ENCODE peak calls at places on chromosomes 3 and 15, in nine cellular contexts. Y is CD4-positive, alpha-beta T cell; S is cardiac muscle cell; Q is caudate nucleus; V is RWPE1; N is body of pancreas; E is lung; B is heart right ventricle; U is A673. P is an unnamed sample.

GRCh38 chr3:23461069-23461468 is 257.9 kb downstream of the UBE2E2 start:
- DNase-seq in Y (no peak), S (no peak), Q (no peak), V (no peak), N (no peak), E (no peak), B (no peak), U (no peak), P (no peak)

GRCh38 chr15:44550256-44550655 is 13.3 kb downstream of the EIF3J start:
- DNase-seq in Y (no peak), S (no peak), Q (no peak), V (no peak), N (no peak), E (no peak), B (no peak), U (peak), P (no peak)

GRCh38 chr3:12501360-12502020 is 17.2 kb downstream of the TSEN2 start:
- DNase-seq in Y (no peak), S (peak), Q (no peak), V (no peak), N (peak), E (no peak), B (no peak), U (no peak), P (no peak)

GRCh38 chr15:31292391-31293020 is 34.1 kb upstream of the KLF13 start:
- DNase-seq in Y (no peak), S (no peak), Q (no peak), V (no peak), N (no peak), E (peak), B (no peak), U (no peak), P (no peak)

GRCh38 chr3:46947981-46948791 is 28.4 kb downstream of the CCDC12 start:
- DNase-seq in Y (peak), S (no peak), Q (no peak), V (no peak), N (peak), E (peak), B (no peak), U (no peak), P (no peak)

GRCh38 chr3:188349963-188350332 is 196.0 kb downstream of the LPP start:
- DNase-seq in Y (no peak), S (no peak), Q (no peak), V (no peak), N (no peak), E (no peak), B (no peak), U (no peak), P (no peak)

GRCh38 chr3:171005648-171006047 is 20.9 kb downstream of the SLC2A2 start:
- DNase-seq in Y (no peak), S (no peak), Q (no peak), V (no peak), N (no peak), E (no peak), B (no peak), U (no peak), P (no peak)

GRCh38 chr3:198081421-198081844 is 121.4 kb downstream of the LMLN start:
- DNase-seq in Y (no peak), S (no peak), Q (no peak), V (no peak), N (no peak), E (no peak), B (peak), U (no peak), P (no peak)

GRCh38 chr3:57803647-57804081 is 47.6 kb downstream of the SLMAP start:
- DNase-seq in Y (no peak), S (no peak), Q (no peak), V (peak), N (peak), E (peak), B (no peak), U (peak), P (peak)

GRCh38 chr3:195156286-195156890 is 114.6 kb downstream of the XXYLT1 start:
- DNase-seq in Y (no peak), S (no peak), Q (no peak), V (no peak), N (no peak), E (no peak), B (no peak), U (no peak), P (peak)

GRCh38 chr3:64150527-64151238 is 74.6 kb downstream of the PRICKLE2 start:
- DNase-seq in Y (no peak), S (peak), Q (no peak), V (no peak), N (peak), E (peak), B (peak), U (no peak), P (no peak)

GRCh38 chr3:119937229-119937628 is 155.3 kb downstream of the NR1I2 start:
- DNase-seq in Y (no peak), S (no peak), Q (no peak), V (no peak), N (no peak), E (no peak), B (no peak), U (no peak), P (no peak)

GRCh38 chr15:101070024-101070423 is 150.9 kb downstream of the LRRK1 start:
- DNase-seq in Y (no peak), S (no peak), Q (no peak), V (no peak), N (no peak), E (no peak), B (no peak), U (no peak), P (no peak)

GRCh38 chr15:90530250-90531051 is 728 bp downstream of the CRTC3 start:
- DNase-seq in Y (peak), S (peak), Q (peak), V (peak), N (peak), E (peak), B (peak), U (peak), P (no peak)

GRCh38 chr3:42473083-42473932 is 29.1 kb upstream of the VIPR1 start:
- DNase-seq in Y (no peak), S (peak), Q (no peak), V (no peak), N (no peak), E (peak), B (no peak), U (no peak), P (no peak)

GRCh38 chr3:42472555-42472954 is 29.9 kb upstream of the VIPR1 start:
- DNase-seq in Y (no peak), S (no peak), Q (no peak), V (no peak), N (no peak), E (no peak), B (no peak), U (no peak), P (no peak)

GRCh38 chr3:42477696-42478095 is 24.7 kb upstream of the VIPR1 start:
- DNase-seq in Y (no peak), S (no peak), Q (no peak), V (no peak), N (no peak), E (no peak), B (no peak), U (no peak), P (no peak)

GRCh38 chr3:42478830-42479229 is 23.6 kb upstream of the VIPR1 start:
- DNase-seq in Y (no peak), S (no peak), Q (no peak), V (no peak), N (no peak), E (no peak), B (no peak), U (no peak), P (no peak)

DNA sequence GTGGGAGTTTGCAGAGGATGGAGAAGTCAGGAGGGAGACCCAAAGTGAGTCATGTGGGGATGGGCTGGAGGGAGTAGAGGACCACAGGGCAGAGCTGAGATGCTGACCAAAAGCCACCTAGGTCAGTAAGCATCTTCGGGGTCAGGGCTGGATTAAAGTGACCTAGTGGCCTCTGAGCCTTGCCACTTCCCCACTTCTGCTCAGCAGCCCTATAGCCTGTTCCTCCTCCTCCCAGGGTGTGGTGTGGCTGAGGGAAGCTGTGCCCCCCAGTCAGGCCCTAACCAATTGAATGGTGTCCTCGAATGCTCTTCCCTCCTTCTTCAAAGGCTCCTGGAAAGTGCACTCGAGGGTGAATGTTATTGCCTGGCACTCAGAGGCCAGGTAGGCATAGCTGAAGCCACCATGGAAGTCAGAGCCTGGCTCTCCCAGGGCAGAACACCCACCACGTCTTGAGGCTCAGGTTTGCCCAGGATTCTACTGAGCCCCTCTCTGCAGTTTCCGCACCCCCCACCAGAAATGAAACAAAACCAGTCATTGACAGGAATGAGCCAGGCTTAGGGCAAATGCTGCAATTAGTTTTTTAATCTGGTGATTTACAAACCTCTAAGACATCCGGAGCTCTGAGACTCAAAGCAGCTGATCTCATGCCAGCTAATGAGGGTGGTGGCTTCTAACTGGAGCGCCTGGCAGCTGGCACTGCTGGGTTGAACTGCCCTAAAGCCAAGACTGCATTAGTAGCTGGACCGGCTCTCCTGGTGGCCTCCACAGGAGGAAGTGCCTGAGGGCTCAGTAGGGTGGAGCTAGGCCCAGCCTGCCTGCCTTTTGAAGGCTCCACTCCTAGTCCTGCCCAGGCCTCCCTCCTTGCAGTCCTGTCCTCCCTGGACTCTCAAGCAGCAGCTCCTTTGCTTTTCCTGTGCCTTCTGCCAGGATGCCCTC is 25.9 kb upstream of the VIPR1 start:
- DNase-seq in Y (no peak), S (no peak), Q (no peak), V (peak), N (peak), E (peak), B (peak), U (peak), P (no peak)
- H3K27ac ChIP-seq in Y (no peak), S (no peak), Q (no peak), V (peak), N (no peak), E (peak), B (no peak), U (no peak), P (no peak)

DNA sequence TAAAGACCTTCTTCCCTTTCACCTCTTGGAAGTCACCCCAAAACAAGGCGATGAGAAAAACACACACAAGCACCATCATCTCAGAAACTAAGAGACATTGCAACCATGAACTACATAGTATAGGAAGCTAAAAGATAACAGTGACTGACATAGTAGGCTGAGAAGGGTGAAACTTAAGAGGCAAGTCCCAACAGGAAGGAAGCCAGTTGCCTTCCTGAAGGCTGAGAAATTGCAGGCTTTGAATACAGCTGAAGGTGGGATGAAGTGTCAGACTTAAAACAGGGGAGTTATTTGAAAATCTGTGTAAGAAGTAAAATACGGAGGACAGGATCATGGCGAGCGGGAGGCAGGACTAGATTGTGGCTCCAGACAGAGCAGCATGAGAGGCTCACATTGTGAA is 27.8 kb downstream of the SLC27A2 start:
- DNase-seq in Y (no peak), S (peak), Q (no peak), V (no peak), N (no peak), E (no peak), B (no peak), U (no peak), P (no peak)
- H3K27ac ChIP-seq in Y (no peak), S (no peak), Q (no peak), V (peak), N (no peak), E (no peak), B (no peak), U (no peak), P (no peak)

GRCh38 chr3:153680526-153680925 is 440.7 kb upstream of the ARHGEF26 start:
- DNase-seq in Y (no peak), S (no peak), Q (no peak), V (no peak), N (no peak), E (no peak), B (no peak), U (no peak), P (no peak)

GRCh38 chr3:153673853-153674252 is 447.3 kb upstream of the ARHGEF26 start:
- DNase-seq in Y (no peak), S (no peak), Q (no peak), V (no peak), N (no peak), E (no peak), B (no peak), U (no peak), P (no peak)

GRCh38 chr3:153681057-153681456 is 440.1 kb upstream of the ARHGEF26 start:
- DNase-seq in Y (no peak), S (no peak), Q (no peak), V (no peak), N (no peak), E (no peak), B (no peak), U (no peak), P (no peak)

GRCh38 chr3:153679711-153680110 is 441.5 kb upstream of the ARHGEF26 start:
- DNase-seq in Y (no peak), S (no peak), Q (no peak), V (no peak), N (no peak), E (no peak), B (no peak), U (no peak), P (no peak)
- H3K27ac ChIP-seq in Y (no peak), S (no peak), Q (no peak), V (no peak), N (no peak), E (no peak), B (no peak), U (no peak), P (no peak)

GRCh38 chr15:75028991-75029377 is 5.6 kb downstream of the PPCDC start:
- DNase-seq in Y (no peak), S (no peak), Q (no peak), V (no peak), N (no peak), E (no peak), B (no peak), U (no peak), P (no peak)
- H3K27ac ChIP-seq in Y (no peak), S (no peak), Q (peak), V (peak), N (no peak), E (peak), B (no peak), U (peak), P (peak)

GRCh38 chr3:13536832-13537231 is 12.1 kb upstream of the FBLN2 start:
- DNase-seq in Y (no peak), S (no peak), Q (no peak), V (no peak), N (no peak), E (no peak), B (no peak), U (no peak), P (no peak)
- H3K27ac ChIP-seq in Y (no peak), S (no peak), Q (no peak), V (peak), N (no peak), E (no peak), B (no peak), U (no peak), P (no peak)

DNA sequence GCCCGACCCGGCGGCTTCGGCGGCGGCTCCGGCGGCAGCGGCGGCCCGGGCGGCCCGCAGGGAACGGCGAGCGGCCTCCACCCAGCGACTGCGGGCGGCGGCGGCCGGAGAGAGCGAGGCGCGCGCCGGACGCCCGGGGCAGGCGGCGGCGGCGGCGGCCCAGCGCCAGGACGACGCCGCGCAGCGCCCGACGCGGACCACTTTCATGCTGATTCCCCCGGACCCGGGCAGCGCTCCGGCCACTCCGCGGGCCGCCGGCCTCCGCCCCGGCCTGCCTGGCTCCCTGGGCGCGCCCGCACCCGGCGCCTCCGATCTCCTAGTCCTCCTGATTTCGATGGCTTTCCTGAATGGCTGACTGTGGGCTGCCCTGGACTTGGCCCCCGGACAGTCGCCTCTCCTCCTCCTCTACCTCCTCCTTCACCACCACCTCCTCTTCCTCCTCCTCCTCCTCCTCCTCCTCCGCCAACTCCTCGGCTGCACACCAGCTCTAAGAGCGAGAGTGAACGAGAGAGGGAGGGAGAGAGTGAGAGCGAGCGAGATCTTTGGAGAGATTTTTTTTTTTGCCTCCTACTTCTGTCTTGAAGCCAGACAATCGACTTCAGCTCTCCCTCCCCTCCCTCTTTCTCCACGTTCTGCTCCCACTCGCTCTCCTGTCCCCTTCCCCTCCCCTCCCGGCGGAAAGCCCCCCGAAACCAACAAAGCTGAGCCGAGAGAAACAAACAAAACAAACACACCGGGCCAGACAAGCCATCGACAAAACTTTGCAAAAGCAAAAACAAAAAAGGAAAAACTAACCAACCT is 841 bp downstream of the NR2F2 start:
- DNase-seq in Y (no peak), S (no peak), Q (no peak), V (no peak), N (peak), E (no peak), B (no peak), U (peak), P (no peak)
- H3K27ac ChIP-seq in Y (no peak), S (no peak), Q (no peak), V (peak), N (peak), E (peak), B (peak), U (peak), P (peak)

GRCh38 chr15:63483521-63484371 is 20.6 kb upstream of the USP3 start:
- DNase-seq in Y (no peak), S (no peak), Q (no peak), V (peak), N (no peak), E (peak), B (no peak), U (peak), P (no peak)
- H3K27ac ChIP-seq in Y (peak), S (no peak), Q (no peak), V (peak), N (peak), E (no peak), B (no peak), U (no peak), P (no peak)

GRCh38 chr3:39180546-39181346 is 11.6 kb downstream of the XIRP1 start:
- DNase-seq in Y (peak), S (peak), Q (no peak), V (peak), N (peak), E (peak), B (peak), U (peak), P (peak)
- H3K27ac ChIP-seq in Y (peak), S (peak), Q (peak), V (peak), N (peak), E (peak), B (peak), U (no peak), P (peak)

DNA sequence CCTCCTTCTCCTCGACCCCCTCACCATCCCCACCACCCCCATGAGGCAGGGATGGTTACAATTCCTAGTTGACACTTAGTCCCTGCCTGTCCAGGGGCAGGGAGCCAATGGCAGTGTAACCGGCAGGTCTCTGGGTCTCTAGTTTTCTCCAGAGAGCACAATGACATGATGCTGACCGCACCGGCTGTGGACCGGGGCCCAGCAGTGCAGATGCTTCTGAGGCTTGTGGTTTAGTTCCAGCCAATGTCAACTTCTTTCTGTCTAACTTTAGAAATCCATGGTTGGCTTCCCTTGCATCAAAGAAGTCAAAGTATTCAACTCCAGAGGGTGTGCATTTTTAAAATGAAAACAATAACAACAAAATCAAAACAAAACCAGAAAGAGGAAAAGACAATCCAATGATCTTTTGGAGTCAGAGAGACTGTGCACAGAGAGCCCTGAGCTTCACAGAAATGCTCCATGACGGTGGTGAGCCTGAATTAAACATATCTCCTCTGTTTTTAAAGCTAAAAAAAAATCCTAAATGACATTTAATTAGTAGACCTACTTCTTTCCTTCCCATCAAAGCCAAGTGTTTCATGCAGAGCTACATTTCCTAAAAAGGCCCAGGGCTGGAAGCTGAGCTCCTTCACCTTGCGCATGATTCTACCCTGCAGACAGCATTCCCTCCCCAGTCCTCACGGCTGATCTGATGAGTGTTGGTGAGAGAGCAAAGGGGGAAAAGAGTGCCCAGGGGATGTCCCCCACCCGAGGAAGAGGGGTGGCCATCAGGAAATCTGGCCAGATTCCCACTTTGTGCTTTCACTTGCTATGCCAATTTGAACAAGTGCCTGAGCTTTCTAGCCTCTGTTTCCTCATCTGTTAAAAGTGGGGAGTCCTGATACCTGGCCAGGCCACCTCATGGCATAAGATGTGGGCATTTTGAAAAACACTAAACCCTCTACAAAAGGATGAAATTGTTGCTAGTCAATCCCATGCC is 230.7 kb upstream of the TLE3 start:
- DNase-seq in Y (no peak), S (no peak), Q (no peak), V (no peak), N (peak), E (no peak), B (peak), U (no peak), P (no peak)
- H3K27ac ChIP-seq in Y (no peak), S (no peak), Q (peak), V (no peak), N (peak), E (no peak), B (no peak), U (no peak), P (no peak)